ENCODE peak calls at places on chromosomes 11 and 22, in six cellular contexts. T is aorta; Q is naive thymus-derived CD4-positive, alpha-beta T cell; Z is heart right ventricle; V is HepG2; A is heart left ventricle. D is an unnamed sample.

GRCh38 chr11:45847908-45848316 is 637 bp downstream of the CRY2 start:
- DNase-seq in V (peak; percentile 41), Z (peak; percentile 36), A (peak; percentile 63), T (peak; percentile 81), Q (peak; percentile 56), D (peak; percentile 61)

GRCh38 chr11:48101044-48101733 is 115.4 kb upstream of the OR4B1 start:
- DNase-seq in Q (no peak), A (no peak), V (no peak), Z (no peak), T (no peak), D (no peak)

GRCh38 chr11:73230276-73230875 is 12.3 kb downstream of the P2RY2 start:
- DNase-seq in V (no peak), A (peak; percentile 3), Q (no peak), T (no peak), Z (no peak), D (no peak)

GRCh38 chr11:18749681-18750319 is 23.8 kb upstream of the IGSF22 start:
- DNase-seq in T (no peak), Q (no peak), Z (no peak), V (peak; percentile 25), A (no peak), D (no peak)

GRCh38 chr11:31800398-31801265 is 10.5 kb downstream of the PAX6 start:
- DNase-seq in T (peak; percentile 40), A (no peak), Q (no peak), Z (no peak), V (no peak), D (no peak)

GRCh38 chr11:34345012-34345804 is 12.6 kb downstream of the ABTB2 start:
- DNase-seq in T (peak; percentile 80), A (peak; percentile 28), Z (peak; percentile 26), Q (no peak), V (peak; percentile 95), D (no peak)

GRCh38 chr22:30286813-30287625 is 2.3 kb downstream of the CASTOR1 start:
- DNase-seq in V (peak; percentile 45), Q (peak; percentile 85), T (peak; percentile 91), Z (peak; percentile 75), A (peak; percentile 70), D (no peak)

GRCh38 chr11:112344040-112344413 is 83.4 kb upstream of the PLET1 start:
- DNase-seq in T (no peak), V (no peak), A (no peak), Z (no peak), Q (no peak), D (no peak)

GRCh38 chr11:107963091-107963490 is 34.8 kb downstream of the RAB39A start:
- DNase-seq in V (no peak), A (no peak), T (no peak), Z (no peak), Q (no peak), D (no peak)

GRCh38 chr11:129787518-129787917 is 28.1 kb upstream of the TMEM45B start:
- DNase-seq in Z (no peak), Q (no peak), V (no peak), A (no peak), T (no peak), D (no peak)

GRCh38 chr11:57474017-57474750 is 13.9 kb downstream of the RTN4RL2 start:
- DNase-seq in Z (no peak), T (no peak), A (no peak), V (no peak), Q (peak; percentile 54), D (no peak)

GRCh38 chr22:32684822-32685187 is 116.7 kb upstream of the TIMP3 start:
- DNase-seq in Q (no peak), Z (no peak), A (no peak), V (no peak), T (no peak), D (no peak)

GRCh38 chr22:45504703-45505341 is 2.1 kb downstream of the FBLN1 start:
- DNase-seq in Z (peak; percentile 63), Q (no peak), V (no peak), T (peak; percentile 78), A (no peak), D (no peak)

GRCh38 chr22:45503816-45504702 is 1.4 kb downstream of the FBLN1 start:
- DNase-seq in V (no peak), Z (no peak), T (peak; percentile 69), Q (no peak), A (no peak), D (no peak)

GRCh38 chr22:45506961-45507360 is 4.3 kb downstream of the FBLN1 start:
- DNase-seq in Q (no peak), T (no peak), V (no peak), A (no peak), Z (no peak), D (no peak)

GRCh38 chr22:45507798-45508197 is 5.1 kb downstream of the FBLN1 start:
- DNase-seq in V (no peak), Q (no peak), Z (no peak), A (no peak), T (no peak), D (no peak)

GRCh38 chr22:45505991-45506743 is 3.5 kb downstream of the FBLN1 start:
- DNase-seq in Q (no peak), T (no peak), V (no peak), Z (no peak), A (no peak), D (no peak)
- H3K27ac ChIP-seq in Q (no peak overlapping the region), T (no peak overlapping the region), V (no peak overlapping the region), Z (no peak overlapping the region), A (no peak overlapping the region), D (no peak overlapping the region)

GRCh38 chr11:69525516-69526452 is 44.3 kb downstream of the LINC01488 start:
- DNase-seq in Z (no peak), Q (no peak), A (no peak), V (no peak), T (peak; percentile 33), D (no peak)

GRCh38 chr11:69524991-69525411 is 43.5 kb downstream of the LINC01488 start:
- DNase-seq in V (no peak), Z (no peak), Q (no peak), T (peak; percentile 71), A (no peak), D (no peak)

GRCh38 chr11:69526453-69526810 is 45.0 kb downstream of the LINC01488 start:
- DNase-seq in Q (no peak), T (peak; percentile 53), A (peak; percentile 6), Z (no peak), V (no peak), D (no peak)

GRCh38 chr11:69523453-69523852 is 42.0 kb downstream of the LINC01488 start:
- DNase-seq in Z (no peak), A (no peak), T (peak; percentile 7), V (no peak), Q (no peak), D (no peak)

DNA sequence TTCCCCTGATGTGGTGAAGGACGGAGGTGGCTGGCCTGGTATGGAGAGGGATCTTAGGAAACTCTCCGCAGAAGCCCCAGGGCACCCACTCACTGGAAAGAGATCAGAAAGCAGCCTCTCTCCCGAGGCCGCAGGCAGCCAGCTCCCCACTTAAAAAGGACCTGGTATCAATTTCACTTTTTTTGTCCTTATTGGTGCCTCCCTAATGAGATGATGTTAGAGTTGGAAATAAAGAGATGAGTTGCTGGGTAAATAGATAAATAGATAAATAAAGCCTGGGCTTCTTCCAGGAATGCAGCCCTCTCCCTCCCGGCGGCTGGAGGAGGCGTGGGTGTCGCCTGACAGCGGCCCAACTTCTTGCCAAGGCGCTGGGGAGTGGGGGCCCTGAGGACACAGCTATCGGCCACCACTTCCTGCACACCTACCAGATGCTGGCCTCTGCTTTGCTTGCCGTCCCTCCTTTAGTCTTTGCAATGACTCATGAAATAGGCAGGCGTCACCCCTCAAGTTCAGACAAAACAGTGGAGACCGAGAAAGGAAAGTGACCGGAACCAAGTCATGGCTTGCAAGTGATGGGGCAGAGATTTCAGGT is 42.9 kb downstream of the LINC01488 start:
- DNase-seq in T (peak; percentile 49), Z (no peak), V (no peak), A (no peak), Q (no peak), D (no peak)
- H3K27ac ChIP-seq in T (no peak overlapping the region), Z (no peak overlapping the region), V (no peak overlapping the region), A (no peak overlapping the region), Q (no peak overlapping the region), D (no peak overlapping the region)

GRCh38 chr11:1881442-1882264 is 10.0 kb downstream of the PRR33 start:
- DNase-seq in A (peak; percentile 84), T (peak; percentile 76), Q (no peak), Z (peak; percentile 75), V (no peak), D (no peak)

GRCh38 chr11:1879941-1880720 is 11.6 kb downstream of the PRR33 start:
- DNase-seq in V (no peak), A (peak; percentile 85), T (peak; percentile 91), Z (peak; percentile 84), Q (no peak), D (no peak)

GRCh38 chr11:1879342-1879940 is 12.3 kb downstream of the PRR33 start:
- DNase-seq in A (no peak), Z (peak; percentile 15), T (peak; percentile 76), Q (no peak), V (no peak), D (no peak)

GRCh38 chr11:1882265-1883238 is 9.1 kb downstream of the PRR33 start:
- DNase-seq in V (peak; percentile 49), T (peak; percentile 94), A (peak; percentile 87), Q (peak; percentile 80), Z (peak; percentile 91), D (peak; percentile 55)

DNA sequence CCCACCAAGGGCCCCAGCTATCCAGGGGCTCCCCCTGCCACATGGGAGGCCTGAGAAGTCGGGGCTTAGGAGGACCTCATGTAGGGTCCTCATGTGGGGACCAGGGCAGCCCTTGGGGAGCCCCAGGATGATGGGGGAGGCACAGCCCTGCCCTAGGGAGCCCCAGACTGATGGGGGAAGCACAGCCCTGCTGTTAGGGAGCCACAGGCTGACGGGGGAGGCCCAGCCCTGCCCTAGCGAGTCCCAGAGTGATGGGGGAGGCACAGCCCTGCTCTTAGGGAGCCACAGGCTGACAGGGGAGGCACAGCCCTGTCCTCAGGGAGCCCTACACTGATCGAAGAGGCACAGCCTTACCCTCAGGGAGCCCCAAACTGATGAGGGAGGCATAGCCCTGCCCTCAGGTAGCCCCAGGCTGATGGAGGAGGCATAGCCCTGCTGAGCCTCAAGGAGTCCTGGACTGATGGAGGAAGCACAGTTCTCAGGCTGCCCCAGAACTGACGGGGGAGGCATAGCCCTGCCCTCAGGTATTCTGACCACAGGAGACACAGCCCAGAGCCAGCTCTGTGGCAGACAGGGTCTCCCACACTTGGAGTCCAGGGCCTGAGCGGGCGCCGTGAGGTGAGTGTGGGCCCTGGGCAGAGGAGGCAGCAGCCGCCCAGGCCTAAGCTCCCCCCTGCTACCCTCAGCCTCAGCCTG is 10.8 kb downstream of the PRR33 start:
- DNase-seq in V (no peak), T (no peak), Q (no peak), A (peak; percentile 18), Z (no peak), D (no peak)
- H3K27ac ChIP-seq in V (no peak overlapping the region), T (no peak overlapping the region), Q (no peak overlapping the region), A (peak overlapping the region; percentile 95), Z (peak overlapping the region; percentile 92), D (no peak overlapping the region)

DNA sequence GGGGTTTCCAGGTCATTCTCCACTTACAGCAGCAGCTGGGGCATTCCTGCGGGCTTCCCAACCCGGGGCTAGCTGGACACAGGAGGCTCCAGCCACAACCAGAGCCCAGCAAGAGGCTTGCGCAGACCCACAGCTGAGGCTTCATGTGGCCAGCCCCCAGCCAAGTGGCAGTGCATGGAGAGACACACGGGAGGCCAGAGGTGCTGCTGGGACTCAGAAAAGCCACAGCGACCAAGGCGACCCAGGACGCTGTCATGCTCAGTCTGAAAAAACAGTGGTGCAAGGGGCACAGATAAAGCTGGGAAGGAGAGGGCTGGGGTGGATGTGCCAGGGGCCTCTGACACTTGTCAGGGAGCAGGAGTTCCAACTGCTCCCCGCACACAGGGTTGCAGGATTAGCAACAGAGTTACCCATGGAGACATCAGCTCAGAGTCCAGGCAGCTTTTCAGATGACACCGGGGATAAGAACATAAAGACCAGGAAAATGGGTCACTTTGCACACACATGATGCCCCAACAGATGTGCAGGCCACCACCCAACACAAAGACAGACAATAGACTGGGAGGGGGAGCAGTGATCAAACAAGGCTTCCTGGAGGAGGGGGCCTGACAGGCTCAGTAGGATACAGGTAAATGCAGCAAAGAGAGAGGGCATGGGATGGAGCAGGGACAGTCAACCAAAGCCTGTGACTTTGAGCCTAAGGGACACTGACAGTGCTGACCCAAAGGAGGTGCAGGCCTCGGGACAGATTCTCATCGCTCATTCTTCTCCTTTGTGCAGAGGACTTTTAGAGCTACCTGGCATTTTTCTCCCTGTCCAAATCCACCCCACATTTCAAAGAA is 6.9 kb upstream of the NEAT1 start:
- DNase-seq in A (peak; percentile 19), V (peak; percentile 65), Q (no peak), Z (no peak), T (peak; percentile 69), D (no peak)
- H3K27ac ChIP-seq in A (peak overlapping the region; percentile 100), V (peak overlapping the region; percentile 100), Q (peak overlapping the region; percentile 98), Z (peak overlapping the region; percentile 99), T (no peak overlapping the region), D (peak overlapping the region; percentile 99)